ENCODE peak calls at places on chromosomes 12 and 14, in five cellular contexts. N, W, P, R and U are unnamed samples. For H3K4me1, the result is how much of the 10 kb centered on the place peaks cover.

GRCh38 chr14:56487090-56487667 is 92.4 kb upstream of the TMEM260 start:
- DNase-seq in N (no peak), W (no peak), P (no peak), R (no peak), U (no peak)

GRCh38 chr12:2644678-2645405 is 149.9 kb upstream of the FKBP4 start:
- DNase-seq in N (no peak), W (no peak), P (no peak), R (no peak), U (no peak)

GRCh38 chr12:45315462-45315861 is 99.6 kb downstream of the ANO6 start:
- DNase-seq in N (no peak), W (no peak), P (no peak), R (no peak), U (no peak)

GRCh38 chr12:43210437-43211197 is 341.4 kb downstream of the ADAMTS20 start:
- DNase-seq in N (no peak), W (no peak), P (no peak), R (no peak), U (no peak)

GRCh38 chr14:68278568-68279436 is 459.2 kb downstream of the RAD51B start:
- DNase-seq in N (no peak), W (peak), P (no peak), R (no peak), U (peak)

GRCh38 chr14:54818201-54819133 is 84.2 kb downstream of the GCH1 start:
- DNase-seq in N (no peak), W (peak), P (no peak), R (no peak), U (peak)

GRCh38 chr14:91310620-91311283 is 66.2 kb upstream of the GPR68 start:
- DNase-seq in N (no peak), W (no peak), P (no peak), R (peak), U (no peak)

GRCh38 chr14:91282954-91283645 is 38.6 kb upstream of the GPR68 start:
- DNase-seq in N (no peak), W (no peak), P (no peak), R (no peak), U (no peak)

GRCh38 chr14:51540364-51540763 is 111.3 kb upstream of the FRMD6 start:
- DNase-seq in N (no peak), W (no peak), P (no peak), R (no peak), U (no peak)

GRCh38 chr14:101713641-101714349 is 47.7 kb upstream of the PPP2R5C start:
- DNase-seq in N (no peak), W (no peak), P (no peak), R (no peak), U (no peak)

GRCh38 chr14:68506645-68507405 is 286.0 kb downstream of the ZFP36L1 start:
- DNase-seq in N (no peak), W (no peak), P (no peak), R (peak), U (no peak)

GRCh38 chr12:102634216-102634615 is 153.9 kb upstream of the IGF1 start:
- DNase-seq in N (no peak), W (no peak), P (no peak), R (no peak), U (no peak)

GRCh38 chr12:80432061-80432460 is 12.0 kb upstream of the PTPRQ start:
- DNase-seq in N (no peak), W (no peak), P (no peak), R (no peak), U (no peak)

GRCh38 chr14:70907172-70907995 is at the start of gene PCNX1:
- DNase-seq in N (peak), W (peak), P (peak), R (peak), U (peak)
- H3K4me1 ChIP-seq in N (under half), W (under half), P (under half), R (under half), U (under half)

GRCh38 chr14:21309238-21309636 is 29.4 kb downstream of the RPGRIP1 start:
- DNase-seq in N (no peak), W (no peak), P (no peak), R (no peak), U (no peak)

GRCh38 chr14:21307641-21308040 is 27.8 kb downstream of the RPGRIP1 start:
- DNase-seq in N (no peak), W (no peak), P (no peak), R (no peak), U (no peak)

GRCh38 chr14:21308479-21309237 is 28.8 kb downstream of the RPGRIP1 start:
- DNase-seq in N (no peak), W (peak), P (peak), R (peak), U (no peak)

GRCh38 chr14:21309956-21310355 is 30.1 kb downstream of the RPGRIP1 start:
- DNase-seq in N (no peak), W (no peak), P (no peak), R (no peak), U (no peak)

GRCh38 chr14:21308132-21308478 is 28.2 kb downstream of the RPGRIP1 start:
- DNase-seq in N (no peak), W (no peak), P (no peak), R (no peak), U (no peak)
- H3K4me3 ChIP-seq in N (peak), W (peak), P (peak), R (peak), U (no peak)

GRCh38 chr12:5461966-5462365 is 30.1 kb downstream of the NTF3 start:
- DNase-seq in N (no peak), W (no peak), P (no peak), R (no peak), U (no peak)

GRCh38 chr12:5470221-5470620 is 38.3 kb downstream of the NTF3 start:
- DNase-seq in N (no peak), W (no peak), P (no peak), R (no peak), U (no peak)

GRCh38 chr12:5467941-5468340 is 36.0 kb downstream of the NTF3 start:
- DNase-seq in N (no peak), W (no peak), P (no peak), R (no peak), U (no peak)

DNA sequence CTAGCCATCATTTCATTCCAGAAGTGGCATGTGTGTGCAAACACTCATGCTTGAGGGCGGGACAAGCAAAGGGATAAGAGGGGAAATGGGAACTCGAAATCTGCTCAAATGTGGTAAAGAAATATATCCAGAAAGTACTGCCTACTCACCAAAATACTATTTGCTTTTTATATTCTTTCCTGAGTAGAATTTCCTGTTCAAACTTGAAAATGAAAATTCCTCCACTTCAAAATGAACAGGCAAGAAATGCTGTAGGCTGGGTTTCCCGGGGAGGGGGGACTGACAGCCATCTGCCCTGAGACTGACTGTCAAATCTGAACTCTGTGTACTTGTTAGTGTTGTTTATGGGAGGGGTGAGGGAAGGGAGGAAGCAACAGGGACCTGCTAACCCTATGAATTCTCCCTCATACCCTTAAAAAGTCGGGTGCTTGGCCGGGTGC is 34.6 kb downstream of the NTF3 start:
- DNase-seq in N (no peak), W (no peak), P (no peak), R (no peak), U (no peak)
- H3K27ac ChIP-seq in N (no peak), W (no peak), P (no peak), R (no peak), U (no peak)

GRCh38 chr12:53998900-53999236 is 1.1 kb upstream of the HOXC9 start:
- DNase-seq in N (no peak), W (no peak), P (no peak), R (no peak), U (no peak)
- H3K4me1 ChIP-seq in N (under half), W (under half), P (under half), R (under half), U (half or more)

GRCh38 chr12:15050664-15051063 is 77.8 kb downstream of the PDE6H start:
- DNase-seq in N (no peak), W (no peak), P (no peak), R (no peak), U (no peak)

GRCh38 chr12:15045451-15045850 is 72.6 kb downstream of the PDE6H start:
- DNase-seq in N (no peak), W (no peak), P (no peak), R (no peak), U (no peak)

GRCh38 chr12:15044461-15044860 is 71.6 kb downstream of the PDE6H start:
- DNase-seq in N (no peak), W (no peak), P (no peak), R (no peak), U (no peak)

GRCh38 chr12:15049456-15050153 is 76.8 kb downstream of the PDE6H start:
- DNase-seq in N (no peak), W (no peak), P (no peak), R (no peak), U (no peak)
- H3K4me3 ChIP-seq in N (no peak), W (no peak), P (no peak), R (no peak), U (no peak)

DNA sequence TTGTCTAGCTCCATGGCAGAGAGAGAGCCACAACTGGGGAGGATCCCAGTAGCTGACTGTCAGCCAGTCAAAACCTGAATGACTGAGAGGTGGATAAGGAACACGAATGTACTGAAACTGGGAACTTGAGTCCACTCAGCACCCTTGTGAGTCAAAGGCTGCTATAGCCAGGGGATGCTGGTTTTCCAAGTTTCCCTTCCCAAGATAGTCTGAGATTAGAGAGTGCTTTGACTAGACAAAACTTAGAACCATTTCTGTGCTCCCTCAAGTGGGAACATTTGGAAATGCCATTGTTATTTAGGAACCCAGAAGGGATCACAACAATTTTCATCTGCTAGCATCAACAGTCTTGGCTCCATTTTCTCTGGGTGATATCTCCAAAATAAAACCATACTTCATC is 4.0 kb downstream of the PRKAG1 start:
- DNase-seq in N (no peak), W (no peak), P (no peak), R (no peak), U (peak)
- H3K27ac ChIP-seq in N (no peak), W (no peak), P (peak), R (no peak), U (no peak)

GRCh38 chr12:60498656-60499055 is 902.8 kb downstream of the SLC16A7 start:
- DNase-seq in N (no peak), W (no peak), P (no peak), R (no peak), U (no peak)
- H3K4me1 ChIP-seq in N (under half), W (under half), P (under half), R (under half), U (under half)

GRCh38 chr14:24299255-24300191 is at the start of the genes DHRS1 and NOP9:
- DNase-seq in N (peak), W (peak), P (peak), R (peak), U (peak)
- H3K4me3 ChIP-seq in N (peak), W (peak), P (peak), R (peak), U (peak)